ENCODE peak calls at places on chromosomes 16 and 17, in six cellular contexts. One of them, this sample, is unnamed.

GRCh38 chr17:59853168-59853918 is 39.4 kb downstream of the TUBD1 start:
- DNase-seq in heart right ventricle: no peak
- DNase-seq in SK-N-MC: no peak
- DNase-seq in CD4-positive, CD25-positive, alpha-beta regulatory T cell: peak; percentile 52
- DNase-seq in SJSA1: peak; percentile 97
- DNase-seq in neural progenitor cell: peak; percentile 16
- DNase-seq in this sample: peak; percentile 26

GRCh38 chr17:81489986-81490598 is 22.5 kb downstream of the ACTG1 start:
- DNase-seq in heart right ventricle: no peak
- DNase-seq in SK-N-MC: no peak
- DNase-seq in CD4-positive, CD25-positive, alpha-beta regulatory T cell: no peak
- DNase-seq in SJSA1: no peak
- DNase-seq in neural progenitor cell: no peak
- DNase-seq in this sample: no peak

GRCh38 chr16:19415918-19416317 is 1.8 kb upstream of the TMC5 start:
- DNase-seq in heart right ventricle: no peak
- DNase-seq in SK-N-MC: no peak
- DNase-seq in CD4-positive, CD25-positive, alpha-beta regulatory T cell: no peak
- DNase-seq in SJSA1: no peak
- DNase-seq in neural progenitor cell: no peak
- DNase-seq in this sample: no peak

GRCh38 chr16:49049191-49049590 is 232.4 kb downstream of the CBLN1 start:
- DNase-seq in heart right ventricle: no peak
- DNase-seq in SK-N-MC: no peak
- DNase-seq in CD4-positive, CD25-positive, alpha-beta regulatory T cell: no peak
- DNase-seq in SJSA1: no peak
- DNase-seq in neural progenitor cell: no peak
- DNase-seq in this sample: no peak

GRCh38 chr17:78737332-78737731 is 44.7 kb downstream of the CYTH1 start:
- DNase-seq in heart right ventricle: no peak
- DNase-seq in SK-N-MC: no peak
- DNase-seq in CD4-positive, CD25-positive, alpha-beta regulatory T cell: no peak
- DNase-seq in SJSA1: peak; percentile 41
- DNase-seq in neural progenitor cell: no peak
- DNase-seq in this sample: no peak

GRCh38 chr16:4517812-4518211 is 20.8 kb downstream of the CDIP1 start:
- DNase-seq in heart right ventricle: no peak
- DNase-seq in SK-N-MC: no peak
- DNase-seq in CD4-positive, CD25-positive, alpha-beta regulatory T cell: no peak
- DNase-seq in SJSA1: no peak
- DNase-seq in neural progenitor cell: peak; percentile 82
- DNase-seq in this sample: no peak

GRCh38 chr17:83171661-83172060 is 92.3 kb downstream of the METRNL start:
- DNase-seq in heart right ventricle: no peak
- DNase-seq in SK-N-MC: no peak
- DNase-seq in CD4-positive, CD25-positive, alpha-beta regulatory T cell: no peak
- DNase-seq in SJSA1: no peak
- DNase-seq in neural progenitor cell: peak; percentile 19
- DNase-seq in this sample: no peak

GRCh38 chr16:1310832-1311200 is 1.4 kb downstream of the UBE2I start:
- DNase-seq in heart right ventricle: no peak
- DNase-seq in SK-N-MC: no peak
- DNase-seq in CD4-positive, CD25-positive, alpha-beta regulatory T cell: no peak
- DNase-seq in SJSA1: no peak
- DNase-seq in neural progenitor cell: peak; percentile 61
- DNase-seq in this sample: no peak

GRCh38 chr17:35295686-35296085 is 52.8 kb downstream of the SLFN5 start:
- DNase-seq in heart right ventricle: no peak
- DNase-seq in SK-N-MC: no peak
- DNase-seq in CD4-positive, CD25-positive, alpha-beta regulatory T cell: no peak
- DNase-seq in SJSA1: no peak
- DNase-seq in neural progenitor cell: no peak
- DNase-seq in this sample: no peak

GRCh38 chr17:39229274-39229913 is 3.6 kb upstream of the STAC2 start:
- DNase-seq in heart right ventricle: no peak
- DNase-seq in SK-N-MC: no peak
- DNase-seq in CD4-positive, CD25-positive, alpha-beta regulatory T cell: no peak
- DNase-seq in SJSA1: peak; percentile 44
- DNase-seq in neural progenitor cell: no peak
- DNase-seq in this sample: no peak

GRCh38 chr17:78953356-78954350 is 26.1 kb downstream of the LGALS3BP start:
- DNase-seq in heart right ventricle: no peak
- DNase-seq in SK-N-MC: no peak
- DNase-seq in CD4-positive, CD25-positive, alpha-beta regulatory T cell: no peak
- DNase-seq in SJSA1: no peak
- DNase-seq in neural progenitor cell: peak; percentile 54
- DNase-seq in this sample: no peak

GRCh38 chr17:76700290-76700626 is 10.5 kb downstream of the MXRA7 start:
- DNase-seq in heart right ventricle: no peak
- DNase-seq in SK-N-MC: no peak
- DNase-seq in CD4-positive, CD25-positive, alpha-beta regulatory T cell: no peak
- DNase-seq in SJSA1: no peak
- DNase-seq in neural progenitor cell: no peak
- DNase-seq in this sample: no peak
- H3K4me3 ChIP-seq in heart right ventricle: peak overlapping the region; percentile 34
- H3K4me3 ChIP-seq in SK-N-MC: no peak overlapping the region
- H3K4me3 ChIP-seq in CD4-positive, CD25-positive, alpha-beta regulatory T cell: no peak overlapping the region
- H3K4me3 ChIP-seq in SJSA1: no peak overlapping the region
- H3K4me3 ChIP-seq in neural progenitor cell: no peak overlapping the region
- H3K4me3 ChIP-seq in this sample: no peak overlapping the region

DNA sequence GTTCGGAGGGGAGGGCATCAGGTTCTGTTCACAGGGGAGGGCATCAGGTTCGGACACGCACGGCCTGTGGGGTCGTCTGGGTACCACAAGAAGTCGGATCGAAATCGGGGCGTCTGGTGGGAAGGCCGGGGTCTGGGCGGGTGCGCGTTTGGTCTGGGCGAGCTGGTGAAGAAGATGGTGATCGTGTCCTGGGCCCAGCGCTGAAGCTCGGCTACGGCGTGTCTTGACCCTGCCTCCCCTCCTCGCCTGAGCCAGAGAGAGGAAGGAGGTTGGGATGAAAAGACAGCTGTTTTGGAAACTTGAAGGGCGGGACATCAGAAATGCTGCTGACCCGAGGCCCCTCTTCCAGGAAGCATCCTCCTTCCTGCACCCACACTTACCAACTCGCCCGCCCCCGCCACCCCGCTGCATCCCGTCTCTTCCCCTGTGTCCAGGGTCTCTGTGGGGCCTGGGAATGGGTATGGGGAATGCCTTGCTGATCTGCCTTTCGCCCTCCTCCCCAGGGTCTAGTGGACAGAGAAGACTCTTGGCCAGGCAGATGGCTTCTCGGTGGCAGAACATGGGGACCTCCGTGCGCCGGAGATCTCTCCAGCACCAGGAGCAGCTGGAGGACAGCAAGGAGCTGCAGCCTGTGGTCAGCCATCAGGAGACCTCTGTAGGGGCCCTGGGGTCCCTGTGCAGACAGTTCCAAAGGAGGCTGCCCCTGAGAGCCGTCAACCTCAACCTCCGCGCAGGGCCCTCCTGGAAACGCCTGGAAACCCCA is 499 bp downstream of the PIMREG start:
- DNase-seq in heart right ventricle: no peak
- DNase-seq in SK-N-MC: no peak
- DNase-seq in CD4-positive, CD25-positive, alpha-beta regulatory T cell: no peak
- DNase-seq in SJSA1: no peak
- DNase-seq in neural progenitor cell: peak; percentile 44
- DNase-seq in this sample: no peak
- H3K4me3 ChIP-seq in heart right ventricle: peak overlapping the region; percentile 40
- H3K4me3 ChIP-seq in SK-N-MC: peak overlapping the region; percentile 90
- H3K4me3 ChIP-seq in CD4-positive, CD25-positive, alpha-beta regulatory T cell: peak overlapping the region; percentile 26
- H3K4me3 ChIP-seq in SJSA1: peak overlapping the region; percentile 61
- H3K4me3 ChIP-seq in neural progenitor cell: peak overlapping the region; percentile 79
- H3K4me3 ChIP-seq in this sample: peak overlapping the region; percentile 56

GRCh38 chr16:56399047-56399446 is 26.3 kb downstream of the AMFR start:
- DNase-seq in heart right ventricle: no peak
- DNase-seq in SK-N-MC: no peak
- DNase-seq in CD4-positive, CD25-positive, alpha-beta regulatory T cell: no peak
- DNase-seq in SJSA1: no peak
- DNase-seq in neural progenitor cell: no peak
- DNase-seq in this sample: no peak
- H3K4me3 ChIP-seq in heart right ventricle: no peak overlapping the region
- H3K4me3 ChIP-seq in SK-N-MC: no peak overlapping the region
- H3K4me3 ChIP-seq in CD4-positive, CD25-positive, alpha-beta regulatory T cell: no peak overlapping the region
- H3K4me3 ChIP-seq in SJSA1: no peak overlapping the region
- H3K4me3 ChIP-seq in neural progenitor cell: no peak overlapping the region
- H3K4me3 ChIP-seq in this sample: no peak overlapping the region

GRCh38 chr16:67165121-67166034 is 833 bp downstream of the HSF4 start:
- DNase-seq in heart right ventricle: no peak
- DNase-seq in SK-N-MC: no peak
- DNase-seq in CD4-positive, CD25-positive, alpha-beta regulatory T cell: no peak
- DNase-seq in SJSA1: no peak
- DNase-seq in neural progenitor cell: peak; percentile 70
- DNase-seq in this sample: no peak

GRCh38 chr16:67164599-67165061 is at the start of gene HSF4:
- DNase-seq in heart right ventricle: no peak
- DNase-seq in SK-N-MC: no peak
- DNase-seq in CD4-positive, CD25-positive, alpha-beta regulatory T cell: no peak
- DNase-seq in SJSA1: no peak
- DNase-seq in neural progenitor cell: peak; percentile 56
- DNase-seq in this sample: no peak

GRCh38 chr16:67162439-67163163 is 1.9 kb upstream of the HSF4 start:
- DNase-seq in heart right ventricle: no peak
- DNase-seq in SK-N-MC: no peak
- DNase-seq in CD4-positive, CD25-positive, alpha-beta regulatory T cell: no peak
- DNase-seq in SJSA1: no peak
- DNase-seq in neural progenitor cell: no peak
- DNase-seq in this sample: no peak

GRCh38 chr16:67163164-67163902 is 1.2 kb upstream of the HSF4 start:
- DNase-seq in heart right ventricle: no peak
- DNase-seq in SK-N-MC: no peak
- DNase-seq in CD4-positive, CD25-positive, alpha-beta regulatory T cell: no peak
- DNase-seq in SJSA1: no peak
- DNase-seq in neural progenitor cell: peak; percentile 82
- DNase-seq in this sample: no peak

DNA sequence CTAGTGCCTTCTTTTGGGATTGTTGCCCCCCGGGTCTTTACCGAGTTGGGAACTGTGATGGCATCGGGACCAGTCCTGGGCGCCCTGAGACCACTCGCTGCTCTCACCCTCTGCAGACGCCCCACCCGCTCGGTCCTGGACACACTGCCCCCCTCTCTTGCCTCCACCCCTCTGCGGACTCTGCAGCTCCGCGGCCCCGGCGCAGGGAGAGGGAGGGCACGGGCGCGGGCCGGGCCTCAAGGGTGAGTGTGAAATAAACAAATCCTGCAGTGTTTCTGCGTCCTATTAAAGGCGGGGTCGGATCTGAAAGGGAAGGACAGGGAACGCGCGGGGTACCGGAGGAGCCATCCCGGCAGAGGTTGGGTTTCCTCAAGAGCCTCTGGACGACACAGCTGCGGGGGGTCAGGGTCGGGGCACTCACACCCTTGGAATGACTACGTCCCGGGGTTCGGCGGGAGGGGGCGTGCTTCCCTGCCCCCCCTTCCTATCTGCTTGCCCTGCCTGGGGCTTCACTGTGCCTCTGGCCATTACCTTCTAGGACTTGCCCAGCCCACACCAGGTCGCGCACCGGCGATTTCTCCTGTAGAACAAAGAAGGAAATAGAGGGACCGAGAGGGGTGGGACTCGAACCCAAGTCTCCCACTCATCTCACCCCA is 514 bp upstream of the HSF4 start:
- DNase-seq in heart right ventricle: no peak
- DNase-seq in SK-N-MC: no peak
- DNase-seq in CD4-positive, CD25-positive, alpha-beta regulatory T cell: no peak
- DNase-seq in SJSA1: no peak
- DNase-seq in neural progenitor cell: peak; percentile 48
- DNase-seq in this sample: no peak
- H3K4me3 ChIP-seq in heart right ventricle: peak overlapping the region; percentile 41
- H3K4me3 ChIP-seq in SK-N-MC: no peak overlapping the region
- H3K4me3 ChIP-seq in CD4-positive, CD25-positive, alpha-beta regulatory T cell: no peak overlapping the region
- H3K4me3 ChIP-seq in SJSA1: no peak overlapping the region
- H3K4me3 ChIP-seq in neural progenitor cell: peak overlapping the region; percentile 47
- H3K4me3 ChIP-seq in this sample: peak overlapping the region; percentile 44

GRCh38 chr16:57846078-57846697 is 43.9 kb upstream of the KIFC3 start:
- DNase-seq in heart right ventricle: no peak
- DNase-seq in SK-N-MC: no peak
- DNase-seq in CD4-positive, CD25-positive, alpha-beta regulatory T cell: no peak
- DNase-seq in SJSA1: no peak
- DNase-seq in neural progenitor cell: peak; percentile 76
- DNase-seq in this sample: no peak
- H3K4me3 ChIP-seq in heart right ventricle: no peak overlapping the region
- H3K4me3 ChIP-seq in SK-N-MC: peak overlapping the region; percentile 64
- H3K4me3 ChIP-seq in CD4-positive, CD25-positive, alpha-beta regulatory T cell: no peak overlapping the region
- H3K4me3 ChIP-seq in SJSA1: no peak overlapping the region
- H3K4me3 ChIP-seq in neural progenitor cell: no peak overlapping the region
- H3K4me3 ChIP-seq in this sample: no peak overlapping the region

GRCh38 chr17:48614904-48615211 is 234 bp downstream of the HOXB8 start:
- DNase-seq in heart right ventricle: no peak
- DNase-seq in SK-N-MC: no peak
- DNase-seq in CD4-positive, CD25-positive, alpha-beta regulatory T cell: no peak
- DNase-seq in SJSA1: no peak
- DNase-seq in neural progenitor cell: no peak
- DNase-seq in this sample: no peak
- H3K4me3 ChIP-seq in heart right ventricle: no peak overlapping the region
- H3K4me3 ChIP-seq in SK-N-MC: peak overlapping the region; percentile 84
- H3K4me3 ChIP-seq in CD4-positive, CD25-positive, alpha-beta regulatory T cell: no peak overlapping the region
- H3K4me3 ChIP-seq in SJSA1: no peak overlapping the region
- H3K4me3 ChIP-seq in neural progenitor cell: no peak overlapping the region
- H3K4me3 ChIP-seq in this sample: no peak overlapping the region

GRCh38 chr16:30896890-30897730 is 696 bp downstream of the CTF1 start:
- DNase-seq in heart right ventricle: peak; percentile 90
- DNase-seq in SK-N-MC: peak; percentile 48
- DNase-seq in CD4-positive, CD25-positive, alpha-beta regulatory T cell: peak; percentile 73
- DNase-seq in SJSA1: peak; percentile 85
- DNase-seq in neural progenitor cell: peak; percentile 98
- DNase-seq in this sample: peak; percentile 64
- H3K4me3 ChIP-seq in heart right ventricle: peak overlapping the region; percentile 46
- H3K4me3 ChIP-seq in SK-N-MC: peak overlapping the region; percentile 90
- H3K4me3 ChIP-seq in CD4-positive, CD25-positive, alpha-beta regulatory T cell: peak overlapping the region; percentile 37
- H3K4me3 ChIP-seq in SJSA1: peak overlapping the region; percentile 49
- H3K4me3 ChIP-seq in neural progenitor cell: peak overlapping the region; percentile 69
- H3K4me3 ChIP-seq in this sample: no peak overlapping the region

This sample was measured in effector memory CD4-positive, alpha-beta T cell.